ENCODE peak calls at places on chromosomes 1 and 21, in six cellular contexts. T is activated CD4-positive, alpha-beta T cell treated with anti-CD3 and anti-CD28 coated beads for 36 hours; K is left kidney; F is lower lobe of right lung; D is GM12864; A is left cardiac atrium. Y is an unnamed sample.

GRCh38 chr1:50447961-50448360 is 24.7 kb upstream of the DMRTA2 start:
- DNase-seq in A (no peak), K (no peak), F (no peak), T (no peak), D (no peak), Y (no peak)

GRCh38 chr1:44587796-44588460 is 86.4 kb downstream of the TMEM53 start:
- DNase-seq in K (peak), A (no peak), F (no peak), T (no peak), D (no peak), Y (no peak)

GRCh38 chr1:159091547-159092397 is 15.2 kb upstream of the AIM2 start:
- DNase-seq in D (no peak), F (no peak), K (no peak), T (peak), A (no peak), Y (no peak)

GRCh38 chr1:218660678-218661053 is 315.5 kb downstream of the TGFB2 start:
- DNase-seq in K (no peak), F (no peak), D (no peak), T (no peak), A (no peak), Y (no peak)

GRCh38 chr1:14184346-14184963 is 414.0 kb upstream of the KAZN start:
- DNase-seq in F (no peak), A (peak), T (no peak), K (no peak), D (no peak), Y (no peak)

GRCh38 chr1:72442251-72442650 is 159.9 kb upstream of the NEGR1 start:
- DNase-seq in F (no peak), D (no peak), T (no peak), K (no peak), A (no peak), Y (no peak)

GRCh38 chr1:168223681-168224515 is 1.9 kb upstream of the SFT2D2 start:
- DNase-seq in A (no peak), D (no peak), F (no peak), K (no peak), T (no peak), Y (no peak)

GRCh38 chr21:45557611-45558043 is 15.4 kb upstream of the SLC19A1 start:
- DNase-seq in T (peak), K (no peak), D (no peak), A (no peak), F (no peak), Y (no peak)

GRCh38 chr1:218361298-218362065 is 16.3 kb downstream of the TGFB2 start:
- DNase-seq in T (no peak), A (no peak), K (peak), F (no peak), D (no peak), Y (peak)

GRCh38 chr1:46409063-46409372 is 14.9 kb downstream of the FAAH start:
- DNase-seq in F (no peak), D (no peak), T (no peak), K (no peak), A (no peak), Y (no peak)

GRCh38 chr1:82795503-82796149 is 994.9 kb downstream of the ADGRL2 start:
- DNase-seq in F (no peak), K (no peak), A (no peak), D (no peak), T (no peak), Y (no peak)

GRCh38 chr21:46667735-46668380 is 32.4 kb downstream of the PRMT2 start:
- DNase-seq in T (peak), D (no peak), K (peak), A (no peak), F (no peak), Y (peak)

GRCh38 chr1:65079941-65080340 is 68.1 kb upstream of the AK4 start:
- DNase-seq in T (peak), D (no peak), A (no peak), K (no peak), F (no peak), Y (no peak)

GRCh38 chr1:34547043-34547674 is 207.7 kb upstream of the GJB5 start:
- DNase-seq in A (no peak), K (no peak), F (no peak), T (no peak), D (no peak), Y (peak)

GRCh38 chr1:196063307-196063706 is 544.9 kb downstream of the KCNT2 start:
- DNase-seq in K (no peak), T (no peak), F (no peak), A (no peak), D (no peak), Y (no peak)

GRCh38 chr1:7069888-7070287 is 284.6 kb downstream of the CAMTA1 start:
- DNase-seq in F (no peak), D (no peak), A (no peak), T (no peak), K (peak), Y (peak)

GRCh38 chr21:37155216-37155615 is 82.2 kb downstream of the TTC3 start:
- DNase-seq in K (no peak), T (no peak), D (no peak), A (no peak), F (no peak), Y (peak)

GRCh38 chr1:216531308-216532239 is 108.3 kb upstream of the USH2A start:
- DNase-seq in D (no peak), A (no peak), K (peak), F (no peak), T (no peak), Y (no peak)

GRCh38 chr1:214066190-214066589 is 78.4 kb downstream of the PROX1 start:
- DNase-seq in A (no peak), T (no peak), D (no peak), F (no peak), K (no peak), Y (no peak)

GRCh38 chr1:100861379-100861778 is 33.3 kb downstream of the EXTL2 start:
- DNase-seq in T (no peak), D (no peak), A (no peak), F (no peak), K (no peak), Y (no peak)

GRCh38 chr1:101995984-101996731 is 568 bp downstream of the OLFM3 start:
- DNase-seq in F (no peak), D (no peak), A (no peak), T (no peak), K (peak), Y (peak)

Y was measured in H7.